ENCODE peak calls at places on chromosomes 3 and 15, in eight cellular contexts. One of them, this sample, is unnamed.

GRCh38 chr3:17964113-17964512 is 221.7 kb upstream of the TBC1D5 start:
- DNase-seq in neural progenitor cell: no peak
- DNase-seq in A549: no peak
- DNase-seq in CD8-positive, alpha-beta memory T cell: no peak
- DNase-seq in sigmoid colon: no peak
- DNase-seq in CD4-positive, CD25-positive, alpha-beta regulatory T cell: no peak
- DNase-seq in GM23338: no peak
- DNase-seq in heart right ventricle: no peak
- DNase-seq in this sample: no peak

GRCh38 chr15:100861511-100861991 is 18.1 kb upstream of the ALDH1A3 start:
- DNase-seq in neural progenitor cell: peak; percentile 21
- DNase-seq in A549: no peak
- DNase-seq in CD8-positive, alpha-beta memory T cell: no peak
- DNase-seq in sigmoid colon: peak; percentile 72
- DNase-seq in CD4-positive, CD25-positive, alpha-beta regulatory T cell: no peak
- DNase-seq in GM23338: no peak
- DNase-seq in heart right ventricle: peak; percentile 44
- DNase-seq in this sample: no peak

GRCh38 chr3:172648736-172649135 is 62.1 kb downstream of the NCEH1 start:
- DNase-seq in neural progenitor cell: no peak
- DNase-seq in A549: no peak
- DNase-seq in CD8-positive, alpha-beta memory T cell: no peak
- DNase-seq in sigmoid colon: no peak
- DNase-seq in CD4-positive, CD25-positive, alpha-beta regulatory T cell: no peak
- DNase-seq in GM23338: no peak
- DNase-seq in heart right ventricle: no peak
- DNase-seq in this sample: no peak

GRCh38 chr3:48413611-48414010 is 16.3 kb downstream of the PLXNB1 start:
- DNase-seq in neural progenitor cell: no peak
- DNase-seq in A549: no peak
- DNase-seq in CD8-positive, alpha-beta memory T cell: no peak
- DNase-seq in sigmoid colon: peak; percentile 46
- DNase-seq in CD4-positive, CD25-positive, alpha-beta regulatory T cell: no peak
- DNase-seq in GM23338: no peak
- DNase-seq in heart right ventricle: no peak
- DNase-seq in this sample: no peak

GRCh38 chr3:53162672-53163458 is 1.9 kb downstream of the PRKCD start:
- DNase-seq in neural progenitor cell: no peak
- DNase-seq in A549: no peak
- DNase-seq in CD8-positive, alpha-beta memory T cell: peak; percentile 41
- DNase-seq in sigmoid colon: no peak
- DNase-seq in CD4-positive, CD25-positive, alpha-beta regulatory T cell: peak; percentile 19
- DNase-seq in GM23338: no peak
- DNase-seq in heart right ventricle: no peak
- DNase-seq in this sample: no peak

GRCh38 chr3:121759541-121760202 is 10.1 kb upstream of the GOLGB1 start:
- DNase-seq in neural progenitor cell: no peak
- DNase-seq in A549: no peak
- DNase-seq in CD8-positive, alpha-beta memory T cell: no peak
- DNase-seq in sigmoid colon: no peak
- DNase-seq in CD4-positive, CD25-positive, alpha-beta regulatory T cell: no peak
- DNase-seq in GM23338: no peak
- DNase-seq in heart right ventricle: peak; percentile 10
- DNase-seq in this sample: no peak

GRCh38 chr3:70981252-70981933 is 602.1 kb downstream of the FOXP1 start:
- DNase-seq in neural progenitor cell: peak; percentile 53
- DNase-seq in A549: no peak
- DNase-seq in CD8-positive, alpha-beta memory T cell: no peak
- DNase-seq in sigmoid colon: no peak
- DNase-seq in CD4-positive, CD25-positive, alpha-beta regulatory T cell: no peak
- DNase-seq in GM23338: no peak
- DNase-seq in heart right ventricle: peak; percentile 38
- DNase-seq in this sample: no peak

GRCh38 chr3:4323246-4324027 is 20.3 kb downstream of the SETMAR start:
- DNase-seq in neural progenitor cell: no peak
- DNase-seq in A549: no peak
- DNase-seq in CD8-positive, alpha-beta memory T cell: no peak
- DNase-seq in sigmoid colon: no peak
- DNase-seq in CD4-positive, CD25-positive, alpha-beta regulatory T cell: no peak
- DNase-seq in GM23338: no peak
- DNase-seq in heart right ventricle: no peak
- DNase-seq in this sample: no peak

GRCh38 chr15:74349241-74349766 is 18.1 kb downstream of the CYP11A1 start:
- DNase-seq in neural progenitor cell: no peak
- DNase-seq in A549: no peak
- DNase-seq in CD8-positive, alpha-beta memory T cell: no peak
- DNase-seq in sigmoid colon: no peak
- DNase-seq in CD4-positive, CD25-positive, alpha-beta regulatory T cell: no peak
- DNase-seq in GM23338: no peak
- DNase-seq in heart right ventricle: no peak
- DNase-seq in this sample: no peak

GRCh38 chr3:167166594-167167253 is 213.4 kb downstream of the ZBBX start:
- DNase-seq in neural progenitor cell: peak; percentile 76
- DNase-seq in A549: no peak
- DNase-seq in CD8-positive, alpha-beta memory T cell: no peak
- DNase-seq in sigmoid colon: no peak
- DNase-seq in CD4-positive, CD25-positive, alpha-beta regulatory T cell: no peak
- DNase-seq in GM23338: peak; percentile 27
- DNase-seq in heart right ventricle: peak; percentile 72
- DNase-seq in this sample: no peak

GRCh38 chr3:51929420-51930003 is 12.2 kb downstream of the RRP9 start:
- DNase-seq in neural progenitor cell: peak; percentile 53
- DNase-seq in A549: no peak
- DNase-seq in CD8-positive, alpha-beta memory T cell: no peak
- DNase-seq in sigmoid colon: no peak
- DNase-seq in CD4-positive, CD25-positive, alpha-beta regulatory T cell: no peak
- DNase-seq in GM23338: peak; percentile 66
- DNase-seq in heart right ventricle: no peak
- DNase-seq in this sample: no peak

GRCh38 chr15:43414196-43414595 is 43.3 kb downstream of the TUBGCP4 start:
- DNase-seq in neural progenitor cell: no peak
- DNase-seq in A549: no peak
- DNase-seq in CD8-positive, alpha-beta memory T cell: no peak
- DNase-seq in sigmoid colon: no peak
- DNase-seq in CD4-positive, CD25-positive, alpha-beta regulatory T cell: no peak
- DNase-seq in GM23338: no peak
- DNase-seq in heart right ventricle: no peak
- DNase-seq in this sample: no peak
- H3K27ac ChIP-seq in neural progenitor cell: no peak overlapping the region
- H3K27ac ChIP-seq in A549: no peak overlapping the region
- H3K27ac ChIP-seq in CD8-positive, alpha-beta memory T cell: no peak overlapping the region
- H3K27ac ChIP-seq in sigmoid colon: no peak overlapping the region
- H3K27ac ChIP-seq in CD4-positive, CD25-positive, alpha-beta regulatory T cell: no peak overlapping the region
- H3K27ac ChIP-seq in GM23338: no peak overlapping the region
- H3K27ac ChIP-seq in heart right ventricle: no peak overlapping the region
- H3K27ac ChIP-seq in this sample: no peak overlapping the region

GRCh38 chr3:151346292-151346691 is 16.9 kb upstream of the P2RY13 start:
- DNase-seq in neural progenitor cell: no peak
- DNase-seq in A549: no peak
- DNase-seq in CD8-positive, alpha-beta memory T cell: no peak
- DNase-seq in sigmoid colon: no peak
- DNase-seq in CD4-positive, CD25-positive, alpha-beta regulatory T cell: no peak
- DNase-seq in GM23338: no peak
- DNase-seq in heart right ventricle: no peak
- DNase-seq in this sample: no peak

GRCh38 chr3:151351216-151351615 is 21.9 kb upstream of the P2RY13 start:
- DNase-seq in neural progenitor cell: no peak
- DNase-seq in A549: no peak
- DNase-seq in CD8-positive, alpha-beta memory T cell: no peak
- DNase-seq in sigmoid colon: no peak
- DNase-seq in CD4-positive, CD25-positive, alpha-beta regulatory T cell: no peak
- DNase-seq in GM23338: peak; percentile 8
- DNase-seq in heart right ventricle: no peak
- DNase-seq in this sample: no peak

GRCh38 chr3:151351648-151352047 is 22.3 kb upstream of the P2RY13 start:
- DNase-seq in neural progenitor cell: no peak
- DNase-seq in A549: no peak
- DNase-seq in CD8-positive, alpha-beta memory T cell: no peak
- DNase-seq in sigmoid colon: no peak
- DNase-seq in CD4-positive, CD25-positive, alpha-beta regulatory T cell: no peak
- DNase-seq in GM23338: no peak
- DNase-seq in heart right ventricle: no peak
- DNase-seq in this sample: no peak

GRCh38 chr3:151347432-151347831 is 18.1 kb upstream of the P2RY13 start:
- DNase-seq in neural progenitor cell: no peak
- DNase-seq in A549: no peak
- DNase-seq in CD8-positive, alpha-beta memory T cell: no peak
- DNase-seq in sigmoid colon: peak; percentile 62
- DNase-seq in CD4-positive, CD25-positive, alpha-beta regulatory T cell: no peak
- DNase-seq in GM23338: peak; percentile 13
- DNase-seq in heart right ventricle: no peak
- DNase-seq in this sample: no peak

DNA sequence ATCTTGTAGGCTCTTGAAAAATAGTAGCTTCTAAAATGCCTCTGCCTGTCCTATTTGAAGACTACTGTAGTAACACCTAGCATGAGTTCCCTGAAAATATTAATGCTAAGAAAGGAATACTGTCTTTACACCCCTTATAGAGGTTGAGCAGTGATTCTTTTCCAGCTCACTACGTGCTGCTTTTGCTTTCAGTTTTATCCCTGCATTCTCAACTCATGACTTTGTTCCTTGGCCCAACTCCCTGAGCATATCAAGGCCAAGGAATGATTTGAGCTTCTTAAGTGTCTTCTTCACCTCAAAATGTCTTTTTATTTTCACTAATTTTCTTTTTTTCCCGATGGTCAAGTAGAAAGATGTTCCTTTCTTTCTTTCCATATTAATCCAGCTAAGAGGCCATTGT is 16.5 kb upstream of the P2RY13 start:
- DNase-seq in neural progenitor cell: no peak
- DNase-seq in A549: no peak
- DNase-seq in CD8-positive, alpha-beta memory T cell: no peak
- DNase-seq in sigmoid colon: no peak
- DNase-seq in CD4-positive, CD25-positive, alpha-beta regulatory T cell: no peak
- DNase-seq in GM23338: no peak
- DNase-seq in heart right ventricle: no peak
- DNase-seq in this sample: no peak
- H3K27ac ChIP-seq in neural progenitor cell: no peak overlapping the region
- H3K27ac ChIP-seq in A549: no peak overlapping the region
- H3K27ac ChIP-seq in CD8-positive, alpha-beta memory T cell: no peak overlapping the region
- H3K27ac ChIP-seq in sigmoid colon: peak overlapping the region; percentile 77
- H3K27ac ChIP-seq in CD4-positive, CD25-positive, alpha-beta regulatory T cell: no peak overlapping the region
- H3K27ac ChIP-seq in GM23338: no peak overlapping the region
- H3K27ac ChIP-seq in heart right ventricle: peak overlapping the region; percentile 77
- H3K27ac ChIP-seq in this sample: no peak overlapping the region

DNA sequence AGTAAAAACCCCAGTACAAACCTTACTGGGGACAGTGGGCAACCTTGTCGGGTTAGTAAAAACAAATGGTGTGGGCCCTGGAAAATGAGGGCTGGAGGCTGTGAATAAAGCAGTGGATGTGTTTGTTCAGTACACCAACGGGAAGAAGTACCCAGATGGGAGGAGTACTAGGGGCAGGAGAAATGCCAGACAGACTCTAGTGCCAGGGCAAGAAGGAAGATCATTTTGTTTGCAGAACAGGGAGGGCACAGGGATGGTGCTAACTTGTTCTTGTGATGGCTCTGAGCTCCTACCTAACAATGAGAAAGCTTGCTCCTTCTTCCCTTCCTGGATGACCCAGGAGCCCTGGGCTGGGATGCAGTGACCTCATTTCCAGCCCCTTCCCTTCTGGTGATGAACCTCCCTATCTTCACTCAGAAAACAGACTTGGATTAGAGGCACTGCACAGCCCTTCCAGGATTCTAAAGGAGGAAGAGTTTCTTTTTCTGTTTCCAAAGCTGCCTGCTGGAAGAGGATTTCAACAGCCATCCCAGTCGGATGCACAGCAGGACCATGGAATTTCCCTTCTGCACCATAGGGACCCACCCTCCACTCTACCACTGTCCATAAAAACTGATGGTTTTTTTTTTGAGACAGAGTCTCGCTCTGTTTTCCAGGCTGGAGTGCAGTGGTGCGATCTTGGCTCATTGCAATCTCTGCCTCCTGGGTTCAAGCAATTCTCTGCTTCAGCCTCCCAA is 6.1 kb downstream of the RASSF1 start:
- DNase-seq in neural progenitor cell: no peak
- DNase-seq in A549: no peak
- DNase-seq in CD8-positive, alpha-beta memory T cell: no peak
- DNase-seq in sigmoid colon: no peak
- DNase-seq in CD4-positive, CD25-positive, alpha-beta regulatory T cell: no peak
- DNase-seq in GM23338: no peak
- DNase-seq in heart right ventricle: no peak
- DNase-seq in this sample: no peak
- H3K27ac ChIP-seq in neural progenitor cell: no peak overlapping the region
- H3K27ac ChIP-seq in A549: no peak overlapping the region
- H3K27ac ChIP-seq in CD8-positive, alpha-beta memory T cell: peak overlapping the region; percentile 49
- H3K27ac ChIP-seq in sigmoid colon: peak overlapping the region; percentile 100
- H3K27ac ChIP-seq in CD4-positive, CD25-positive, alpha-beta regulatory T cell: peak overlapping the region; percentile 96
- H3K27ac ChIP-seq in GM23338: no peak overlapping the region
- H3K27ac ChIP-seq in heart right ventricle: peak overlapping the region; percentile 97
- H3K27ac ChIP-seq in this sample: peak overlapping the region; percentile 95

GRCh38 chr3:49867400-49867799 is 2.3 kb downstream of the CAMKV start:
- DNase-seq in neural progenitor cell: no peak
- DNase-seq in A549: no peak
- DNase-seq in CD8-positive, alpha-beta memory T cell: no peak
- DNase-seq in sigmoid colon: no peak
- DNase-seq in CD4-positive, CD25-positive, alpha-beta regulatory T cell: no peak
- DNase-seq in GM23338: peak; percentile 52
- DNase-seq in heart right ventricle: no peak
- DNase-seq in this sample: no peak

GRCh38 chr3:49867871-49868321 is 1.8 kb downstream of the CAMKV start:
- DNase-seq in neural progenitor cell: peak; percentile 88
- DNase-seq in A549: no peak
- DNase-seq in CD8-positive, alpha-beta memory T cell: no peak
- DNase-seq in sigmoid colon: no peak
- DNase-seq in CD4-positive, CD25-positive, alpha-beta regulatory T cell: no peak
- DNase-seq in GM23338: peak; percentile 92
- DNase-seq in heart right ventricle: no peak
- DNase-seq in this sample: no peak

GRCh38 chr3:49871536-49872157 is 1.9 kb upstream of the CAMKV start:
- DNase-seq in neural progenitor cell: no peak
- DNase-seq in A549: no peak
- DNase-seq in CD8-positive, alpha-beta memory T cell: no peak
- DNase-seq in sigmoid colon: no peak
- DNase-seq in CD4-positive, CD25-positive, alpha-beta regulatory T cell: no peak
- DNase-seq in GM23338: no peak
- DNase-seq in heart right ventricle: no peak
- DNase-seq in this sample: no peak

GRCh38 chr3:49869525-49870126 is at the start of gene CAMKV:
- DNase-seq in neural progenitor cell: peak; percentile 83
- DNase-seq in A549: no peak
- DNase-seq in CD8-positive, alpha-beta memory T cell: peak; percentile 27
- DNase-seq in sigmoid colon: no peak
- DNase-seq in CD4-positive, CD25-positive, alpha-beta regulatory T cell: no peak
- DNase-seq in GM23338: peak; percentile 80
- DNase-seq in heart right ventricle: no peak
- DNase-seq in this sample: peak; percentile 70

DNA sequence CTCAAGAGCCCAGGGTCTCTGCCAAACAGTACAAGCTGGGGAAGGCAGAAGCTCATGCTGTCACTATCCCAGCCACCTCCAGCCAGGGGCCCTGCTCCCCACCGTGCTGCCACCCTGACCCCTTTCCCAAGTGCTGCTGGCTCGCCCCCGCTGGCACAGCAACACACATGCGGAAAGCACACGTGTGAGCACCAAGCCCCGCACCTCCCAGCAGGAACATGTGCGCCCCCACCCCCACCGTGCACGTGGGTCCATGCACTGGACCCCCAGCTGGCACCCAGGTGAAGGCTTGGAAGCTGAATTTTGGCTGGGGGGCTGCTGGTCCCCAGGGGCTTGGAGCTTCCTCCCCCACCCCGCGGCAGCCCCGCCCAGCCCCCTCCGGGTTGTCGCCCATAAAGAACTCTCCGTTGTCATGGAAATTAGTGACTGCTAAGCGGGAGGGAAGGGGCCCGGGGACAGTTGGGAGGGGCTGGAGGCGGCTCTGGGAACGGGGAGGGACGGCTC is 703 bp downstream of the CAMKV start:
- DNase-seq in neural progenitor cell: peak; percentile 62
- DNase-seq in A549: no peak
- DNase-seq in CD8-positive, alpha-beta memory T cell: no peak
- DNase-seq in sigmoid colon: no peak
- DNase-seq in CD4-positive, CD25-positive, alpha-beta regulatory T cell: no peak
- DNase-seq in GM23338: peak; percentile 80
- DNase-seq in heart right ventricle: no peak
- DNase-seq in this sample: no peak
- H3K27ac ChIP-seq in neural progenitor cell: no peak overlapping the region
- H3K27ac ChIP-seq in A549: peak overlapping the region; percentile 52
- H3K27ac ChIP-seq in CD8-positive, alpha-beta memory T cell: no peak overlapping the region
- H3K27ac ChIP-seq in sigmoid colon: no peak overlapping the region
- H3K27ac ChIP-seq in CD4-positive, CD25-positive, alpha-beta regulatory T cell: no peak overlapping the region
- H3K27ac ChIP-seq in GM23338: no peak overlapping the region
- H3K27ac ChIP-seq in heart right ventricle: no peak overlapping the region
- H3K27ac ChIP-seq in this sample: no peak overlapping the region